ENCODE peak calls at places on chromosomes 1 and 21, in five cellular contexts. Y, L, V, X and N are unnamed samples.

GRCh38 chr1:25481625-25482024 is 50.9 kb downstream of the MACO1 start:
- DNase-seq in Y (no peak), L (no peak), V (no peak), X (no peak), N (no peak)

GRCh38 chr1:202858306-202858705 is 30.6 kb downstream of the RABIF start:
- DNase-seq in Y (no peak), L (no peak), V (peak; percentile 4), X (peak; percentile 86), N (no peak)

GRCh38 chr1:25568834-25569598 is 25.6 kb downstream of the LDLRAP1 start:
- DNase-seq in Y (no peak), L (no peak), V (peak; percentile 93), X (peak; percentile 32), N (no peak)

GRCh38 chr1:35085421-35085820 is 6.2 kb downstream of the ZMYM1 start:
- DNase-seq in Y (no peak), L (no peak), V (no peak), X (no peak), N (no peak)

GRCh38 chr1:163875927-163876320 is 554.2 kb downstream of the NUF2 start:
- DNase-seq in Y (no peak), L (no peak), V (no peak), X (no peak), N (no peak)

GRCh38 chr1:86156571-86157455 is at the start of gene COL24A1:
- DNase-seq in Y (peak; percentile 81), L (peak; percentile 26), V (peak; percentile 70), X (peak; percentile 28), N (no peak)

GRCh38 chr21:31557421-31557955 is 102.0 kb upstream of the SOD1 start:
- DNase-seq in Y (peak; percentile 33), L (no peak), V (no peak), X (no peak), N (no peak)

GRCh38 chr1:19273106-19273843 is 15.3 kb downstream of the AKR7A3 start:
- DNase-seq in Y (no peak), L (no peak), V (no peak), X (no peak), N (no peak)

GRCh38 chr1:42844592-42845140 is 1.7 kb upstream of the ZNF691 start:
- DNase-seq in Y (no peak), L (no peak), V (no peak), X (no peak), N (no peak)

GRCh38 chr1:214637125-214637524 is 34.1 kb downstream of the CENPF start:
- DNase-seq in Y (no peak), L (no peak), V (no peak), X (no peak), N (no peak)

DNA sequence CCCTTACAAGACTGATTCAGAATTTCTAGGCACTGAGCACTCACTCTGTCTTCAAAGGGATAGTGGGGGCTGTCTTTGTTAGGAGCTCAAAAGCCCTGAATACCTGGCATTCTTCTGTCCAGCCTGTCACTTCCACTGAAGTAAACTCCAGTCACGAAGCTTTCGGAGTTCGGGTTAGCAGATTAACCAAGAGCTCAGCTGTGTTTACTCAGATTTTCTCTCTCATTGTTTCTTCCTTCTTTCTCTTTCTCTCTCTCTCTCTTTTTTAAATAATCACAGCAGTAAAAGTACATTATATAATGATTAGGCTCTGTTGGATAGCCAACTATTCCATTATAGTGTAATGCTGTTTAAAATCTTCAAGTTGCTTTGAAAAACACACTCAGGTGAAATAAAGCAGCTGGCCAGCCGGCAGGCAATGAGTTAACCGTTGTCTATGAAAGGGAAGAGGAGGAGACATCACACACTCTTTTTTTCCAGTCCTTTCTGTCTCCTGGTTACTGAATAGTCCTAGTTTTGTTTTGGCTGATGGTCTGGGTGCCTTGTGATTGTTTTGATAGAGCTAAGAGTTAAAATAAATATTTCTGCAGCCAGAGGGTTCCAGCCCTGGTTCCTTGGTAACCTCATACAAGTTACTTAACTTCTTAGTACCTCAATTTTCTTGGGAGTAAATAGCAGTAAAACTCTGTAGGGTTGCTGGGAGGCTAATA is 89.8 kb downstream of the ADSS2 start:
- DNase-seq in Y (peak; percentile 81), L (no peak), V (peak; percentile 85), X (no peak), N (no peak)
- H3K4me3 ChIP-seq in Y (peak overlapping the region; percentile 9), L (no peak overlapping the region), V (peak overlapping the region; percentile 30), X (no peak overlapping the region), N (no peak overlapping the region)

GRCh38 chr1:197519741-197520334 is 251.8 kb downstream of the CRB1 start:
- DNase-seq in Y (no peak), L (peak; percentile 6), V (peak; percentile 29), X (no peak), N (no peak)
- TF ChIP-seq CTCF in Y (peak; percentile 59), L (peak; percentile 13), V (peak; percentile 43), X (no peak), N (peak; percentile 37)

GRCh38 chr1:92834617-92835016 is 2.8 kb downstream of the RPL5 start:
- DNase-seq in Y (no peak), L (no peak), V (no peak), X (no peak), N (no peak)
- H3K4me3 ChIP-seq in Y (no peak overlapping the region), L (peak overlapping the region; percentile 99), V (no peak overlapping the region), X (no peak overlapping the region), N (peak overlapping the region; percentile 92)

DNA sequence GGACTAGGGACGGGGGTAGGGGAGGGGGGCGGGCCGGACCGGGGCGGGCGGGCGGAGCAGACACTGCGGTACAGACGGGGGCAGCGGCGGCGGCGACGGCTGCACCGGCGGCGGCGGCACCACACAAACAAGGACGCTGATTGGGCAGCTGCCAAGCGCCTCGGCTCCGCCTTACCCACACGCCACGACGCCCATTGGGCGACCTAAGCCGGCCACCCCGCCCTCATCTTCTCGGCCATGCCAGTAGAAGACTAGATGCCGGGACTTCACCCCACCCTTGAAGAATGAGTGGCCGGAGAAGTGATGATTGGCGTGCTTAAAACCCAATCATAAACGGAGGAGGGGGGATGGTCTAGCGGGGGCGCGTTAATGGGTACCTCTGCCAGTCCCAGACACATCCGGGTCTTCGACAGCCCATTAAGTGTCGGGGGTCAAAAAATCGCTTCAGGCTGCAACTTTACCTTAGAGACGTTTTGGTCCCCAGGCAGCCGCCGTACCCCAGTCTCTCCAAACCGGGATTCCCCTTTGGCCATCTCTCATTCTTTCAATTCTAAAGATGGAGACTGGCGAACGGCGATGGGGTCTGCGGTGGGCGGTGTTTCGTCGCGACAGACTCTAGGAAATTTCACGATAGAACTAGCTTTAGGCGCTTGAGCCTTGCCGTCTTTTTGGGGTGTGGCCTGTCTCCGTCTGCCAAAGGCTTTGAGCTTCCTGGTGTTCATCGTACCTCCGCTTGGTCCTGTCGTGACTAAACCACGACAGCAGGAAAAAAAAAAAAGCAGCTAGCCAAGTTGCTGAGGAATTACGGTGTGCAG is at the start of gene GATAD2B:
- DNase-seq in Y (peak; percentile 100), L (peak; percentile 100), V (peak; percentile 100), X (peak; percentile 99), N (peak; percentile 100)
- TF ChIP-seq CTCF in Y (no peak), L (no peak), V (no peak), X (peak; percentile 48), N (no peak)

GRCh38 chr1:21435646-21436487 is 4.1 kb upstream of the NBPF3 start:
- DNase-seq in Y (no peak), L (no peak), V (no peak), X (no peak), N (no peak)

GRCh38 chr1:21439721-21440629 is at the start of gene NBPF3:
- DNase-seq in Y (peak; percentile 94), L (peak; percentile 87), V (peak; percentile 90), X (peak; percentile 75), N (no peak)

GRCh38 chr1:21439345-21439720 is 604 bp upstream of the NBPF3 start:
- DNase-seq in Y (no peak), L (no peak), V (no peak), X (no peak), N (no peak)

GRCh38 chr1:21436488-21437340 is 3.2 kb upstream of the NBPF3 start:
- DNase-seq in Y (peak; percentile 13), L (no peak), V (no peak), X (no peak), N (no peak)

DNA sequence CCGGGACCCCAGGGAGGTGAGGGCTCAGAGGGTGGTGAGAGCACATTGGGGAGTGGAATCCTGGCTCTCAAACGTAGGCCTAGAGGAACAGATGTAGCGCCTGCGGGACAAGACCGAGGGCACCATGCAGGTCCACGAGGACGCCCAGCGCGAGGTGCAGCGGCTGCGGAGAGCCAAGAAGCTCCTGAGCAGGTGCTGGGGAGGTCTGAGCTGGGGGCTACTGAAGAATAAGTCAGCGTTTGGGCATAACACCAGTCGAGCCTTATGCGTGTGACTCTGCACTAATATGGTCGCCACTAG is 2.6 kb upstream of the NBPF3 start:
- DNase-seq in Y (no peak), L (no peak), V (no peak), X (no peak), N (no peak)
- H3K4me3 ChIP-seq in Y (no peak overlapping the region), L (no peak overlapping the region), V (no peak overlapping the region), X (no peak overlapping the region), N (no peak overlapping the region)

GRCh38 chr1:53470155-53470554 is 11.0 kb downstream of the DMRTB1 start:
- DNase-seq in Y (peak; percentile 82), L (no peak), V (peak; percentile 78), X (peak; percentile 36), N (no peak)
- TF ChIP-seq CTCF in Y (peak; percentile 89), L (no peak), V (peak; percentile 79), X (peak; percentile 51), N (peak; percentile 50)

GRCh38 chr1:20660363-20661234 is 570 bp downstream of the DDOST start:
- DNase-seq in Y (no peak), L (peak; percentile 44), V (no peak), X (no peak), N (no peak)
- H3K4me3 ChIP-seq in Y (peak overlapping the region; percentile 83), L (peak overlapping the region; percentile 85), V (peak overlapping the region; percentile 97), X (peak overlapping the region; percentile 85), N (peak overlapping the region; percentile 93)